ENCODE peak calls at places on chromosomes 11 and 22, in four cellular contexts. E is uterus, R is heart left ventricle, U is tibial artery. K is an unnamed sample.

GRCh38 chr11:87180743-87181142 is 143.0 kb downstream of the TMEM135 start:
- DNase-seq in E (no peak), U (no peak), R (no peak), K (no peak)

GRCh38 chr11:61056566-61056965 is 45.7 kb upstream of the CD5 start:
- DNase-seq in E (no peak), R (no peak), U (peak; percentile 37), K (no peak)

GRCh38 chr11:62061356-62062222 is 62.2 kb upstream of the INCENP start:
- DNase-seq in E (no peak), U (no peak), R (no peak), K (no peak)

GRCh38 chr11:14374922-14375630 is 16.1 kb upstream of the RRAS2 start:
- DNase-seq in E (no peak), U (no peak), R (no peak), K (no peak)

GRCh38 chr11:78476066-78476465 is 58.4 kb upstream of the GAB2 start:
- DNase-seq in E (no peak), U (no peak), R (no peak), K (no peak)

GRCh38 chr11:32462296-32462695 is 27.0 kb upstream of the WT1 start:
- DNase-seq in R (no peak), E (no peak), U (no peak), K (no peak)

GRCh38 chr11:15958939-15959338 is 397.4 kb downstream of the SOX6 start:
- DNase-seq in E (no peak), R (no peak), U (no peak), K (no peak)

GRCh38 chr11:44110231-44110679 is 14.8 kb downstream of the EXT2 start:
- DNase-seq in E (peak; percentile 37), R (peak; percentile 77), U (no peak), K (no peak)

GRCh38 chr22:45855961-45856360 is 121.0 kb downstream of the WNT7B start:
- DNase-seq in E (no peak), R (no peak), U (no peak), K (no peak)

GRCh38 chr22:46054091-46054877 is 77.3 kb upstream of the WNT7B start:
- DNase-seq in R (peak; percentile 88), U (peak; percentile 86), E (peak; percentile 85), K (peak; percentile 88)

GRCh38 chr11:17788084-17788483 is 53.5 kb downstream of the KCNC1 start:
- DNase-seq in R (no peak), E (no peak), U (no peak), K (no peak)

GRCh38 chr22:40519948-40520331 is 116.6 kb downstream of the MRTFA start:
- DNase-seq in E (no peak), U (no peak), R (no peak), K (no peak)

GRCh38 chr11:19422257-19422656 is 181.5 kb upstream of the E2F8 start:
- DNase-seq in U (no peak), R (no peak), E (no peak), K (peak; percentile 62)

GRCh38 chr11:26286472-26287066 is 45.4 kb upstream of the ANO3 start:
- DNase-seq in E (no peak), U (no peak), R (no peak), K (no peak)

GRCh38 chr11:34749666-34750659 is 129.1 kb downstream of the EHF start:
- DNase-seq in R (no peak), U (peak; percentile 92), E (peak; percentile 46), K (peak; percentile 57)

GRCh38 chr11:35567737-35568465 is 42.5 kb upstream of the PAMR1 start:
- DNase-seq in E (no peak), R (no peak), U (no peak), K (no peak)

GRCh38 chr11:67352546-67353316 is 615 bp downstream of the POLD4 start:
- DNase-seq in R (peak; percentile 50), U (peak; percentile 78), E (peak; percentile 46), K (peak; percentile 83)

GRCh38 chr11:64120951-64121569 is 44.9 kb downstream of the MACROD1 start:
- DNase-seq in E (no peak), U (no peak), R (peak; percentile 24), K (no peak)

GRCh38 chr11:60159284-60159683 is 23.6 kb downstream of the MS4A6A start:
- DNase-seq in U (no peak), R (no peak), E (no peak), K (no peak)

GRCh38 chr11:61041755-61042518 is 60.4 kb upstream of the CD5 start:
- DNase-seq in R (peak; percentile 64), E (no peak), U (no peak), K (peak; percentile 68)

GRCh38 chr22:30301995-30302809 is 12.9 kb upstream of the CASTOR1 start:
- DNase-seq in R (peak; percentile 51), U (no peak), E (no peak), K (no peak)

GRCh38 chr11:104772806-104773241 is 125.4 kb downstream of the CASP12 start:
- DNase-seq in R (no peak), E (no peak), U (no peak), K (no peak)

GRCh38 chr11:11952036-11952435 is 56.4 kb downstream of the DKK3 start:
- DNase-seq in R (no peak), E (no peak), U (no peak), K (no peak)

GRCh38 chr11:134532921-134533421 is 120.9 kb upstream of the B3GAT1 start:
- DNase-seq in U (peak; percentile 28), R (peak; percentile 10), E (no peak), K (peak; percentile 73)

GRCh38 chr11:65811764-65812475 is 21.8 kb upstream of the SNX32 start:
- DNase-seq in R (no peak), U (no peak), E (no peak), K (no peak)

GRCh38 chr22:44996648-44997047 is 13.2 kb downstream of the PHF21B start:
- DNase-seq in E (no peak), R (no peak), U (no peak), K (no peak)

GRCh38 chr11:93570759-93571413 is 27.7 kb upstream of the SMCO4 start:
- DNase-seq in E (peak; percentile 14), U (peak; percentile 86), R (peak; percentile 25), K (no peak)

GRCh38 chr11:47971501-47971900 is 8.9 kb upstream of the PTPRJ start:
- DNase-seq in R (no peak), U (no peak), E (no peak), K (no peak)

GRCh38 chr22:42889290-42889689 is 32.2 kb upstream of the ARFGAP3 start:
- DNase-seq in R (no peak), E (no peak), U (no peak), K (no peak)

GRCh38 chr11:42161886-42162285 is 702.4 kb upstream of the LRRC4C start:
- DNase-seq in U (no peak), R (no peak), E (no peak), K (no peak)

GRCh38 chr11:126719740-126720139 is 280.8 kb downstream of the KIRREL3 start:
- DNase-seq in R (no peak), U (no peak), E (no peak), K (no peak)

GRCh38 chr11:37502202-37502601 is 904.2 kb upstream of the RAG2 start:
- DNase-seq in E (no peak), R (no peak), U (no peak), K (no peak)

GRCh38 chr11:110050201-110050506 is 43.0 kb upstream of the ZC3H12C start:
- DNase-seq in U (no peak), R (no peak), E (no peak), K (no peak)

GRCh38 chr11:86484164-86484794 is 109.6 kb downstream of the CCDC81 start:
- DNase-seq in U (peak; percentile 82), R (peak; percentile 50), E (peak; percentile 65), K (peak; percentile 82)

GRCh38 chr11:58567889-58568512 is 7.7 kb downstream of the LPXN start:
- DNase-seq in U (no peak), R (peak; percentile 20), E (peak; percentile 31), K (peak; percentile 66)

GRCh38 chr11:46511352-46511751 is 82.5 kb downstream of the AMBRA1 start:
- DNase-seq in U (no peak), R (no peak), E (no peak), K (no peak)

GRCh38 chr11:118051611-118052461 is 25.0 kb upstream of the TMPRSS4 start:
- DNase-seq in E (no peak), R (no peak), U (peak; percentile 57), K (no peak)

GRCh38 chr22:48316876-48317250 is 1510.8 kb downstream of the BRD1 start:
- DNase-seq in U (peak; percentile 38), R (no peak), E (peak; percentile 4), K (no peak)

GRCh38 chr22:48319321-48320047 is 1508.2 kb downstream of the BRD1 start:
- DNase-seq in U (peak; percentile 47), E (no peak), R (no peak), K (no peak)

GRCh38 chr22:48318173-48318572 is 1509.5 kb downstream of the BRD1 start:
- DNase-seq in R (no peak), E (peak; percentile 1), U (no peak), K (no peak)

GRCh38 chr22:48320048-48320655 is 1507.5 kb downstream of the BRD1 start:
- DNase-seq in E (no peak), U (peak; percentile 44), R (no peak), K (no peak)

GRCh38 chr22:48318575-48319320 is 1508.9 kb downstream of the BRD1 start:
- DNase-seq in R (no peak), U (no peak), E (no peak), K (peak; percentile 72)
- H3K4me3 ChIP-seq in R (no peak overlapping the region), U (no peak overlapping the region), E (no peak overlapping the region), K (no peak overlapping the region)

GRCh38 chr22:19420321-19420720 is 11.2 kb downstream of the HIRA start:
- DNase-seq in R (no peak), E (no peak), U (no peak), K (no peak)

GRCh38 chr22:19419464-19420178 is 11.9 kb downstream of the HIRA start:
- DNase-seq in R (no peak), U (no peak), E (no peak), K (no peak)

GRCh38 chr22:19422440-19423301 is 8.9 kb downstream of the HIRA start:
- DNase-seq in E (no peak), R (no peak), U (no peak), K (no peak)

GRCh38 chr22:19423906-19424500 is 7.5 kb downstream of the HIRA start:
- DNase-seq in U (no peak), R (no peak), E (no peak), K (no peak)

DNA sequence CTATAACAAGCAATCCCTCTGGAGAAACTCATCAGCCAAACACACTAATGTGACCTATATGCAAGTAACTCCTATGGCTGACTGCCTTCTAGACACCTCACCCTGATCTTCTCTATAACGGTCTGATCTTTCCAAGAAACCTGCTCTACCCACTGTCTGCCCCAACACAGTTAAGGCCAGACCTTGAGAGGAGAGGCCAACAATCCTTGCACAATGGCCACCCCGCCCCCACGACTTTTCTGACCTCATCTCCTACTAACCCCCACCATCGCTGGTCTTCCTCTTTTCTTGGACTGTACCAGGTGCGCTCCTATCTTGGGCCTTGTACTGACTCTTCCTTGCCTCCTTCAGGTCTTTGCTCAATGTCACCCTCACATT is 12.5 kb downstream of the HIRA start:
- DNase-seq in U (no peak), R (no peak), E (no peak), K (no peak)
- H3K27ac ChIP-seq in U (no peak overlapping the region), R (no peak overlapping the region), E (no peak overlapping the region), K (no peak overlapping the region)

GRCh38 chr11:73198677-73199076 is 19.4 kb upstream of the P2RY2 start:
- DNase-seq in E (no peak), R (no peak), U (no peak), K (no peak)
- H3K4me1 ChIP-seq in E (no peaks in the 10 kb centered on the region), R (no peaks in the 10 kb centered on the region), U (no peaks in the 10 kb centered on the region), K (no peaks in the 10 kb centered on the region)

DNA sequence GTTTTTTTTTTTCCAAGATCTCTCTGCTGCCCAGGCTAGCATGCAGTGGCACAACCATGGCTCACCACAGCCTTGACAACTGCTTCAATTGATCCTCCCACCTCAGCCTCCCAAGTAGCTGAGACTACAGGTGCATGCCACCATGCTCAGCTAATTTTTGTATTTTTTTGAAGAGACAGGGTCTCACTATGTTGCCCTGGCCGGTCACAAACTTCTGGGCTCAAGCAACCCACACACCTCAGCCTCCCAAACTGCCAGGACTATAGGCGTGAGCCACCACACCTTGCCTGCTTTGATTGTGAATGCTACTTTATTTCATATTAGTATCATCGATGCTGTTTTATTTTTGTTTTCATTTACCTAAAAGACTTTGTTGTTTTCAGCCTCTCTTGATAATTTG is 81.5 kb upstream of the GNAZ start:
- DNase-seq in U (no peak), E (no peak), R (no peak), K (no peak)
- H3K4me3 ChIP-seq in U (no peak overlapping the region), E (no peak overlapping the region), R (no peak overlapping the region), K (no peak overlapping the region)

K was measured in aorta.